ENCODE peak calls at places on chromosome 3, in six cellular contexts. N is HTR-8/SVneo; K is neuronal stem cell; U is stimulated activated CD8-positive, alpha-beta memory T cell treated with anti-CD3 and anti-CD28 coated beads, Interleukin-15, amount 100 ng/mL, for 24 hours; R is M059J; Z is effector memory CD4-positive, alpha-beta T cell. S is an unnamed sample.

GRCh38 chr3:184459355-184459754 is 79.5 kb downstream of the CHRD start:
- DNase-seq in K (no peak), R (peak), U (no peak), Z (no peak), N (no peak), S (no peak)

GRCh38 chr3:7630925-7631324 is 770.0 kb downstream of the GRM7 start:
- DNase-seq in R (no peak), K (no peak), U (no peak), N (no peak), Z (no peak), S (no peak)

GRCh38 chr3:158683216-158683975 is 10.9 kb upstream of the LXN start:
- DNase-seq in R (peak), N (no peak), K (no peak), Z (no peak), U (no peak), S (no peak)

GRCh38 chr3:99808163-99808794 is 9.4 kb upstream of the CMSS1 start:
- DNase-seq in U (no peak), R (peak), Z (peak), N (peak), K (peak), S (no peak)

GRCh38 chr3:53129344-53129743 is 891 bp downstream of the RFT1 start:
- DNase-seq in R (no peak), U (no peak), Z (no peak), N (no peak), K (no peak), S (no peak)

GRCh38 chr3:58497074-58497473 is 5.2 kb downstream of the KCTD6 start:
- DNase-seq in U (no peak), R (peak), K (peak), N (no peak), Z (no peak), S (no peak)

GRCh38 chr3:146222204-146223046 is 28.5 kb downstream of the PLSCR4 start:
- DNase-seq in R (peak), U (no peak), Z (no peak), K (no peak), N (no peak), S (no peak)

GRCh38 chr3:65855370-65856100 is 183.2 kb downstream of the MAGI1 start:
- DNase-seq in Z (no peak), U (no peak), N (no peak), K (no peak), R (peak), S (no peak)

GRCh38 chr3:30354513-30354912 is 251.9 kb upstream of the TGFBR2 start:
- DNase-seq in K (no peak), Z (no peak), N (no peak), U (no peak), R (no peak), S (no peak)

GRCh38 chr3:23961064-23961463 is 16.0 kb downstream of the NR1D2 start:
- DNase-seq in R (no peak), U (no peak), Z (no peak), N (no peak), K (no peak), S (no peak)

GRCh38 chr3:133812872-133813271 is 7.3 kb downstream of the SRPRB start:
- DNase-seq in N (no peak), K (no peak), R (no peak), U (no peak), Z (no peak), S (no peak)

GRCh38 chr3:149736180-149737100 is 15.8 kb downstream of the COMMD2 start:
- DNase-seq in N (peak), R (peak), Z (no peak), U (no peak), K (no peak), S (no peak)

GRCh38 chr3:162641869-162642350 is 1145.3 kb downstream of the OTOL1 start:
- DNase-seq in Z (no peak), U (no peak), N (peak), R (peak), K (no peak), S (no peak)

GRCh38 chr3:158531334-158531733 is 39.7 kb upstream of the MLF1 start:
- DNase-seq in U (no peak), R (no peak), N (no peak), K (no peak), Z (no peak), S (no peak)

GRCh38 chr3:44918087-44918486 is 43.7 kb downstream of the TGM4 start:
- DNase-seq in K (no peak), Z (no peak), U (no peak), R (no peak), N (no peak), S (no peak)

S was measured in activated naive CD4-positive, alpha-beta T cell.